ENCODE peak calls at places on chromosomes 11 and 22, in ten cellular contexts. I is IMR-90, O is sigmoid colon, B is ovary, A is GM12878, C is spleen, X is tibial nerve, K is vagina, J is Peyer's patch, T is heart left ventricle. U is an unnamed sample.

GRCh38 chr11:76838422-76839068 is 22.2 kb upstream of the ACER3 start:
- DNase-seq in I (no peak), O (no peak), B (peak), A (no peak), C (no peak), X (no peak), K (no peak), J (no peak), T (no peak), U (no peak)

GRCh38 chr22:20523118-20523983 is 15.9 kb downstream of the MED15 start:
- DNase-seq in I (peak), O (no peak), B (no peak), A (no peak), C (no peak), X (no peak), K (no peak), J (no peak), T (no peak), U (peak)

GRCh38 chr11:74647831-74648230 is 55.4 kb downstream of the POLD3 start:
- DNase-seq in I (no peak), O (no peak), B (no peak), A (no peak), C (no peak), X (no peak), K (no peak), J (no peak), T (no peak), U (no peak)

GRCh38 chr22:32636884-32637283 is 162.3 kb downstream of the FBXO7 start:
- DNase-seq in I (no peak), O (no peak), B (no peak), A (no peak), C (no peak), X (no peak), K (no peak), J (no peak), T (no peak), U (no peak)

GRCh38 chr22:30295576-30295975 is 6.3 kb upstream of the CASTOR1 start:
- DNase-seq in I (no peak), O (no peak), B (no peak), A (no peak), C (no peak), X (no peak), K (no peak), J (no peak), T (no peak), U (peak)

GRCh38 chr22:40524392-40525249 is 111.9 kb downstream of the MRTFA start:
- DNase-seq in I (peak), O (no peak), B (no peak), A (no peak), C (no peak), X (no peak), K (no peak), J (no peak), T (no peak), U (no peak)

GRCh38 chr22:20137113-20137512 is 5.5 kb downstream of the ZDHHC8 start:
- DNase-seq in I (no peak), O (no peak), B (no peak), A (no peak), C (no peak), X (no peak), K (no peak), J (no peak), T (no peak), U (no peak)

GRCh38 chr11:8092587-8093424 is 11.8 kb downstream of the TUB start:
- DNase-seq in I (peak), O (peak), B (peak), A (no peak), C (peak), X (peak), K (no peak), J (no peak), T (peak), U (peak)

GRCh38 chr11:112761911-112762685 is 199.1 kb upstream of the NCAM1 start:
- DNase-seq in I (no peak), O (peak), B (no peak), A (no peak), C (no peak), X (no peak), K (no peak), J (no peak), T (no peak), U (no peak)

GRCh38 chr11:61596990-61597389 is 16.1 kb upstream of the SYT7 start:
- DNase-seq in I (no peak), O (no peak), B (no peak), A (no peak), C (no peak), X (no peak), K (no peak), J (no peak), T (no peak), U (no peak)

GRCh38 chr11:125886997-125887372 is 483 bp upstream of the HYLS1 start:
- DNase-seq in I (no peak), O (peak), B (peak), A (no peak), C (peak), X (peak), K (no peak), J (no peak), T (peak), U (peak)

GRCh38 chr11:19813158-19813879 is 100.7 kb downstream of the NAV2 start:
- DNase-seq in I (no peak), O (no peak), B (no peak), A (no peak), C (no peak), X (no peak), K (no peak), J (no peak), T (no peak), U (no peak)

GRCh38 chr22:26444777-26445176 is 15.7 kb downstream of the ASPHD2 start:
- DNase-seq in I (no peak), O (no peak), B (no peak), A (no peak), C (no peak), X (no peak), K (no peak), J (no peak), T (no peak), U (peak)
- H3K27ac ChIP-seq in I (no peak), O (no peak), B (no peak), A (no peak), C (no peak), X (no peak), K (no peak), J (no peak), T (no peak), U (no peak)

DNA sequence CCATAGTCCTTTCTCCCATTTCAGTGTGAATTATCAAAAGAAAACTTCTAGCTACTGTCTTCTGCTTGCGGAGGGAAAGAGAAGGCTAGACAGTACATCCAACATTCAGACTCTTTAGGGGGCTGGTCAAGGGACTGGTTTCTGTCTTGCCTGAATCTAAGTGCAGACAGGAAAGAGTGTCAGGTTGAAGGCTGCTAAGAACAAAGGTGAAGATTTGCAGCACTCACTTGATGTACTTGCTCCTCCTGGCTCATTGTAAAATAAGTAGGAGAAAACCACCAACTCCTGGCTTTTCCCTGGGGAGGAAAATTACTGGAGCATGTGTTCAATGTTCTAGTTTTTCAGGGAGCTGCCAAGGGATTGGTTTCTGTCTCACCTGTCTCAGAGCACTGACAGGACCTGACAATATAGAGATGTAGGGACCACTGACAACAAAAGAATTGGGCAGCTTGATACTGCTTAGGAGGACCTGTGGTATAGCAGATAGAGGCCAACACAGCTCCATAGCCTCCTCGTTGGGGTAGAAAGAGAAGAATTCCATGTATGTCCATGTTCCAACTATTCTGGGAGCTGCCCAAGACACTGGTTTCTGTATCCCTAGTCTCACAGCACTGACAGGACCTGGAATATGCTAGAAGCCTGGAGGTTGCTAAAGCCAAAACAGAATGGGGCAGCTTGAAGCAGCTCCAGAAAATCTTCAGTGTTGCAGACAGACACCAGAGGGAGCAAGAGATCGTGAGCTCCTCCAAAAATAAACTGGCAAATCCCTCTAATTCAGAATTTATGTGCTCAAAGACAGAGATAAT is 39.7 kb upstream of the MMP12 start:
- DNase-seq in I (peak), O (peak), B (no peak), A (no peak), C (no peak), X (peak), K (no peak), J (no peak), T (no peak), U (no peak)
- TF ChIP-seq CTCF in I (peak), O (peak), B (no peak), A (peak), C (peak), X (peak), K (no peak), J (no peak), T (peak), U (no peak)

GRCh38 chr11:35136311-35136710 is 2.7 kb upstream of the CD44 start:
- DNase-seq in I (no peak), O (no peak), B (no peak), A (no peak), C (no peak), X (no peak), K (no peak), J (no peak), T (no peak), U (peak)

GRCh38 chr11:35134403-35135126 is 4.4 kb upstream of the CD44 start:
- DNase-seq in I (no peak), O (no peak), B (no peak), A (no peak), C (no peak), X (no peak), K (no peak), J (no peak), T (no peak), U (no peak)

GRCh38 chr11:35133656-35134055 is 5.3 kb upstream of the CD44 start:
- DNase-seq in I (no peak), O (no peak), B (no peak), A (no peak), C (no peak), X (no peak), K (no peak), J (no peak), T (no peak), U (no peak)

GRCh38 chr11:35138058-35138457 is 913 bp upstream of the CD44 start:
- DNase-seq in I (no peak), O (no peak), B (no peak), A (no peak), C (no peak), X (no peak), K (no peak), J (no peak), T (no peak), U (no peak)

GRCh38 chr11:35135222-35135621 is 3.7 kb upstream of the CD44 start:
- DNase-seq in I (no peak), O (no peak), B (no peak), A (no peak), C (no peak), X (no peak), K (no peak), J (no peak), T (no peak), U (no peak)
- TF ChIP-seq POLR2A in I (no peak), O (no peak), B (no peak), A (no peak), C (no peak), X (no peak), K (no peak), J (no peak), T (no peak), U (no peak)

GRCh38 chr11:83172551-83172950 is 15.6 kb downstream of the PCF11 start:
- DNase-seq in I (no peak), O (no peak), B (no peak), A (no peak), C (no peak), X (no peak), K (no peak), J (no peak), T (no peak), U (no peak)
- H3K27ac ChIP-seq in I (no peak), O (no peak), B (no peak), A (no peak), C (no peak), X (no peak), K (no peak), J (no peak), T (no peak), U (no peak)

GRCh38 chr22:27237342-27237741 is 564.2 kb downstream of the MN1 start:
- DNase-seq in I (no peak), O (no peak), B (no peak), A (no peak), C (no peak), X (no peak), K (no peak), J (no peak), T (no peak), U (no peak)

GRCh38 chr22:27241430-27242110 is 560.0 kb downstream of the MN1 start:
- DNase-seq in I (no peak), O (no peak), B (peak), A (no peak), C (peak), X (no peak), K (no peak), J (no peak), T (peak), U (peak)

GRCh38 chr22:27239520-27239919 is 562.0 kb downstream of the MN1 start:
- DNase-seq in I (no peak), O (no peak), B (no peak), A (no peak), C (no peak), X (no peak), K (no peak), J (no peak), T (no peak), U (no peak)

GRCh38 chr22:27240298-27240885 is 561.2 kb downstream of the MN1 start:
- DNase-seq in I (peak), O (no peak), B (no peak), A (no peak), C (no peak), X (no peak), K (no peak), J (no peak), T (no peak), U (no peak)

DNA sequence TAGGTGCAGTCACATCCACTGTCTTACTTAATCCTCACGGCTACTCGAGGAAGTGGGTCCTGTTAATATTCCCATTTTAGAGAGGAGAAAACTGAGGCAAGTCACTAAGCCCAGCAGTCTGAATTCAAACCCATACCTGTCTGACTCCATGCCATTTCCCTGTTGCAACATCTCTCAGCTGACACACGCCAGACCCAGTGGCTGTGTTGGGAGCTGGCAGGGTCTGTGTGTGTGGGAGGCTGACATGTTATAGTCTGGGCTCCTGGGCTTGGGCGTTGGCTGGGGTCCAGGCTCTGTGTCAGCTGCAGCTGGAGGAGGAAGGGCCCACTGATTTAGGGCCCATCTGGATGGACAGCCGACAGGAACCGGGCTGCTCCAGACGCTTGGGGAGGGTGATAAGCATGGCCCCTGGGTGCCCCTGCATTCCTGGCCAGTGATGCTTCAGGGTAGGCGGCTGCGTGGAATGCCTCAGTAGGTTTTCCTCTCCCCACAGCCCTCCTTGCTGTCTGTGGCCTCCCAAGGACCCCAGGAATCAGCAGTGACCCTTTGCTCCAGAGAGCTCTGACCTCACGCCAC is 562.5 kb downstream of the MN1 start:
- DNase-seq in I (peak), O (peak), B (peak), A (no peak), C (no peak), X (peak), K (no peak), J (no peak), T (peak), U (peak)
- TF ChIP-seq CTCF in I (no peak), O (no peak), B (no peak), A (no peak), C (no peak), X (no peak), K (no peak), J (no peak), T (no peak), U (no peak)